ENCODE peak calls at places on chromosomes 4 and X, in eight cellular contexts. G is SK-N-SH, T is GM23248, S is lung, O is heart left ventricle, I is transverse colon, H is testis, M is Caco-2. F is an unnamed sample. For H3K4me1, the result is how much of the 10 kb centered on the place peaks cover.

GRCh38 chr4:12375805-12376204 is 947.1 kb upstream of the HS3ST1 start:
- DNase-seq in S (no peak), T (no peak), M (no peak), H (no peak), G (no peak), I (no peak), O (no peak), F (no peak)

GRCh38 chr4:159142254-159142653 is 39.4 kb downstream of the RAPGEF2 start:
- DNase-seq in I (no peak), G (no peak), H (no peak), M (no peak), O (no peak), T (peak), S (no peak), F (peak)

GRCh38 chr4:768995-769394 is 56.9 kb downstream of the CPLX1 start:
- DNase-seq in O (peak), I (no peak), S (no peak), G (no peak), H (no peak), T (no peak), M (no peak), F (no peak)

GRCh38 chr4:181524455-181524854 is 718.7 kb upstream of the TENM3 start:
- DNase-seq in S (no peak), O (no peak), T (no peak), I (no peak), G (peak), M (no peak), H (no peak), F (no peak)

GRCh38 chr4:17773125-17773698 is 8.2 kb downstream of the FAM184B start:
- DNase-seq in M (no peak), T (no peak), H (no peak), S (no peak), O (no peak), G (no peak), I (no peak), F (no peak)

GRCh38 chrX:101219840-101220191 is 230 bp downstream of the DRP2 start:
- DNase-seq in H (no peak), T (peak), G (peak), I (no peak), M (no peak), S (no peak), O (no peak), F (no peak)

GRCh38 chrX:43277879-43278278 is 378.2 kb upstream of the MAOA start:
- DNase-seq in G (no peak), I (no peak), M (no peak), O (no peak), H (no peak), T (no peak), S (no peak), F (no peak)

GRCh38 chrX:19565605-19566004 is 50.3 kb upstream of the MAP3K15 start:
- DNase-seq in I (no peak), G (no peak), S (no peak), O (no peak), H (no peak), T (no peak), M (no peak), F (no peak)

GRCh38 chr4:146442801-146443200 is 78.9 kb downstream of the SLC10A7 start:
- DNase-seq in S (no peak), M (no peak), I (no peak), O (no peak), H (no peak), G (no peak), T (peak), F (no peak)

GRCh38 chr4:21802406-21802805 is 146.2 kb downstream of the KCNIP4 start:
- DNase-seq in O (no peak), M (no peak), I (no peak), S (no peak), T (peak), G (no peak), H (no peak), F (no peak)

GRCh38 chr4:4492161-4492847 is 49.5 kb downstream of the STX18 start:
- DNase-seq in I (no peak), H (no peak), G (no peak), T (peak), O (no peak), M (no peak), S (no peak), F (no peak)

GRCh38 chrX:153740631-153741222 is 16.1 kb downstream of the ABCD1 start:
- DNase-seq in I (no peak), S (no peak), H (no peak), G (no peak), M (no peak), O (no peak), T (no peak), F (no peak)

GRCh38 chr4:47032405-47033106 is 1.2 kb downstream of the GABRB1 start:
- DNase-seq in G (peak), I (peak), S (peak), O (peak), T (peak), H (peak), M (peak), F (peak)

GRCh38 chrX:18638397-18638796 is 33.5 kb downstream of the RS1 start:
- DNase-seq in T (no peak), O (no peak), H (no peak), I (no peak), G (no peak), M (no peak), S (no peak), F (no peak)

GRCh38 chr4:165540206-165540865 is 161.5 kb downstream of the CPE start:
- DNase-seq in I (no peak), M (no peak), T (no peak), H (peak), G (no peak), O (no peak), S (no peak), F (no peak)

GRCh38 chrX:41846714-41847113 is 76.6 kb downstream of the CASK start:
- DNase-seq in O (no peak), G (no peak), I (no peak), S (no peak), T (no peak), M (no peak), H (no peak), F (no peak)

GRCh38 chr4:182492456-182492855 is 249.3 kb downstream of the TENM3 start:
- DNase-seq in O (no peak), H (no peak), S (no peak), T (peak), M (no peak), G (no peak), I (no peak), F (no peak)

GRCh38 chr4:146981651-146982050 is 36.0 kb upstream of the TTC29 start:
- DNase-seq in M (no peak), H (peak), G (no peak), T (peak), S (no peak), I (no peak), O (no peak), F (no peak)

GRCh38 chr4:177191586-177191985 is 118.1 kb upstream of the NEIL3 start:
- DNase-seq in G (no peak), S (no peak), H (no peak), I (no peak), T (no peak), O (no peak), M (no peak), F (no peak)

GRCh38 chr4:41839945-41840854 is 91.7 kb upstream of the PHOX2B start:
- DNase-seq in M (no peak), H (no peak), I (no peak), T (no peak), G (no peak), O (no peak), S (no peak), F (no peak)

GRCh38 chr4:10457255-10457801 is at the start of gene ZNF518B:
- DNase-seq in H (peak), I (peak), M (no peak), O (peak), G (peak), T (peak), S (peak), F (peak)

GRCh38 chr4:40881851-40882250 is 132.1 kb downstream of the NSUN7 start:
- DNase-seq in H (no peak), M (no peak), O (no peak), T (no peak), I (no peak), S (no peak), G (peak), F (no peak)

GRCh38 chrX:12236156-12236555 is 97.9 kb downstream of the FRMPD4 start:
- DNase-seq in M (no peak), S (no peak), H (no peak), G (no peak), O (no peak), T (no peak), I (no peak), F (no peak)

GRCh38 chr4:175790067-175790466 is 22.0 kb downstream of the GPM6A start:
- DNase-seq in S (no peak), M (no peak), O (no peak), H (no peak), I (no peak), G (no peak), T (no peak), F (no peak)

GRCh38 chr4:14178421-14178820 is 550.9 kb upstream of the BOD1L1 start:
- DNase-seq in S (no peak), G (no peak), T (peak), H (no peak), M (no peak), O (no peak), I (no peak), F (no peak)

GRCh38 chrX:155070975-155071693 is at the start of the genes BRCC3, CMC4 and MTCP1:
- DNase-seq in O (peak), M (peak), S (peak), I (peak), T (peak), G (peak), H (peak), F (peak)

GRCh38 chr4:6333301-6334202 is 63.9 kb downstream of the WFS1 start:
- DNase-seq in O (no peak), I (no peak), T (peak), H (peak), M (peak), S (no peak), G (no peak), F (no peak)

GRCh38 chrX:131907488-131908314 is 115.4 kb upstream of the STK26 start:
- DNase-seq in T (no peak), S (no peak), O (no peak), G (no peak), M (peak), I (no peak), H (no peak), F (no peak)

GRCh38 chr4:112589207-112589606 is 47.5 kb downstream of the ZGRF1 start:
- DNase-seq in I (no peak), T (peak), H (no peak), O (no peak), G (no peak), S (no peak), M (no peak), F (no peak)

GRCh38 chr4:112951362-112951962 is 98.0 kb upstream of the ANK2 start:
- DNase-seq in M (peak), H (no peak), S (no peak), T (peak), I (no peak), G (peak), O (no peak), F (no peak)

GRCh38 chr4:162422312-162422711 is 258.5 kb upstream of the FSTL5 start:
- DNase-seq in T (no peak), S (no peak), I (no peak), H (no peak), G (no peak), M (no peak), O (no peak), F (no peak)

GRCh38 chr4:26459756-26460530 is 30.3 kb downstream of the CCKAR start:
- DNase-seq in G (no peak), T (peak), M (no peak), O (no peak), I (no peak), H (no peak), S (no peak), F (no peak)

DNA sequence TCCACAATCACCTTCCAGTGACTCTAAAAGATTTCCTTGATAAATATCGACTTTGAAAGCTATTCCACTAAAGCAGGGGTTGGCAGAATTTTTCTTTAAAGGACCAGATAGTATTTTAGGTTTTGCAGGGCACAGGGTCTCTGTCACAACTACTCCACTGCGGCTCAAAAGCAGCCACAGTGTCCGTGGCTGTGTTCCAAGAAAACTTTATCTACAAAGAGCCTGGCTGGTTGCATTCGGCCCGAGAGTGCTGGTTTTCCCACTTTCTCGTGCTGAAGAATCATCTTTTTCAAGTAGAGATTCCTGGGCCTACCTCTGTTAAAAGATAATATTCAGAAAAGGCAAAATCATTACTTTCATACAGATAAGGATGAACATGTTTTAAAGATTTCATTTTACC is 55.6 kb downstream of the TSPAN7 start:
- DNase-seq in I (no peak), G (no peak), M (no peak), S (no peak), H (peak), O (no peak), T (no peak), F (peak)
- H3K4me1 ChIP-seq in I (under half), G (under half), M (under half), S (under half), H (under half), O (under half), T (under half), F (under half)

GRCh38 chr4:140057693-140058092 is 96.3 kb downstream of the MAML3 start:
- DNase-seq in O (no peak), G (no peak), S (no peak), H (no peak), T (no peak), I (no peak), M (no peak), F (no peak)

GRCh38 chr4:140059159-140059558 is 94.8 kb downstream of the MAML3 start:
- DNase-seq in H (no peak), I (no peak), S (no peak), M (no peak), T (no peak), O (no peak), G (no peak), F (no peak)

GRCh38 chr4:140061194-140061593 is 92.8 kb downstream of the MAML3 start:
- DNase-seq in G (no peak), T (no peak), H (no peak), S (no peak), O (no peak), I (no peak), M (peak), F (no peak)

GRCh38 chr4:140065393-140065792 is 88.6 kb downstream of the MAML3 start:
- DNase-seq in I (no peak), M (no peak), S (no peak), T (no peak), O (no peak), G (no peak), H (no peak), F (no peak)

GRCh38 chr4:140061883-140062282 is 92.1 kb downstream of the MAML3 start:
- DNase-seq in H (no peak), T (no peak), M (no peak), O (no peak), I (no peak), G (no peak), S (no peak), F (no peak)
- H3K4me1 ChIP-seq in H (under half), T (under half), M (half or more), O (under half), I (under half), G (under half), S (under half), F (under half)

DNA sequence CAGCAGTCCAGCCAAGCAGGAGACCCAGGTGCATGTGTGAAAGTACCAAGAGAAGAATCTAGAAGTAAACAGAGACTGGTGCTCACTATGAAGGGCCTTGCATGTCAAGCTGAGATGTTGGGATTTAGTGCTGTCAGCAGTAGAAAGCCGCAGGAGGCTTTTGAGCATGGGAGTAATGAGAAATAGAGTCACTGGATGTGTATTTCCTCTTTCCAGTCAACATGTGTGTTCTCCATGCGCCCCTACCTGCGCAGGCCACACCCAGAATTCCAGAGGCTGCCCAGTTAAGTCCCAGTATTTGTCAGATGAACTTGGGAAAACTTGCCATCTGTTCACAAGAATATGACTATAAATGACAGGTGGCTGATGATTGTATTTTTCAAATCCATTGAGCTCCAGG is 4.5 kb upstream of the MAMLD1 start:
- DNase-seq in I (no peak), S (no peak), M (no peak), H (no peak), O (no peak), G (no peak), T (no peak), F (no peak)
- H3K4me1 ChIP-seq in I (under half), S (under half), M (under half), H (under half), O (under half), G (under half), T (under half), F (under half)

GRCh38 chrX:115940888-115941332 is 229.6 kb upstream of the AGTR2 start:
- DNase-seq in O (peak), G (peak), H (no peak), T (peak), I (peak), M (peak), S (peak), F (peak)
- H3K4me1 ChIP-seq in O (under half), G (under half), H (under half), T (under half), I (under half), M (under half), S (under half), F (under half)

DNA sequence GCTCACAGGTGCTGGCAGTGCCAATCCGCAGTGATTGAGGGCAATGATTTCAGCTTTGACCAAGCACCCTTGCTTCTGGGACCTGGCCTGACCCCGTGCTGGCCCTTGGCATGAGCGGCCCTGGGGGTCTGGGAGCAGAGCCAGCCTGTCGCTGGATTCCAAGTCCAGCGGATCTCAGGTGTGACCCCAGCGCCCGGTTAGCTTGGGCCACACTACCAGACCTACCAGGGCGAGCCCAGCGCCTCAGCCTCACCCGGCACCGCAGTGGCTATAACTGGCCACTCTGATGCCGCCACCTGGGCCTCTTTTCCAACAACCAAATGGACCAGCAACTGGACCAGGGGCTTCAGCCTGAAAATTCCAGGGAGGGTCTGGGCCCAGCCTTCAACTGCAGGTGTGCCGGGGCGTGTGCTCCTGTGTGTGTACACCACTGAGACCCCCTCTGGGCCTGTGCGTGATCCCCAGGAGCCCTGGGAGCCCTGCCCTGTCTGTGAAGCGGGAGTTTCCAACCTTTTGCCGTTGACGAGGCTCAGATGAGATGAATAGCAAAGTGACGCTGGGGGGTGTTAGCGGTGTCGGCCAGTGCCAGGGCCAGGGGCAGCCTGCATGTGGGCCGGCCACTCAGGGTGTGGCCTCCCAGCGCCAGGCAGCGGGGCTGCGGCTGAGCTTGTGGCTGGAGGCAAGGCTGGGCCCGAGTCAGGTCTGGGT is 658 bp downstream of the SH3TC1 start:
- DNase-seq in I (peak), G (no peak), S (no peak), M (no peak), O (no peak), H (no peak), T (no peak), F (peak)
- H3K4me1 ChIP-seq in I (under half), G (half or more), S (under half), M (under half), O (half or more), H (under half), T (under half), F (half or more)

GRCh38 chr4:7697821-7698220 is 241.8 kb downstream of the AFAP1 start:
- DNase-seq in M (no peak), H (no peak), I (no peak), G (no peak), T (no peak), O (no peak), S (no peak), F (no peak)
- H3K4me1 ChIP-seq in M (under half), H (under half), I (under half), G (under half), T (under half), O (under half), S (under half), F (under half)

GRCh38 chrX:94455782-94456181 is 781.8 kb downstream of the FAM133A start:
- DNase-seq in T (no peak), S (no peak), H (no peak), I (no peak), G (no peak), M (no peak), O (no peak), F (no peak)
- H3K4me1 ChIP-seq in T (under half), S (under half), H (under half), I (under half), G (under half), M (under half), O (under half), F (under half)

DNA sequence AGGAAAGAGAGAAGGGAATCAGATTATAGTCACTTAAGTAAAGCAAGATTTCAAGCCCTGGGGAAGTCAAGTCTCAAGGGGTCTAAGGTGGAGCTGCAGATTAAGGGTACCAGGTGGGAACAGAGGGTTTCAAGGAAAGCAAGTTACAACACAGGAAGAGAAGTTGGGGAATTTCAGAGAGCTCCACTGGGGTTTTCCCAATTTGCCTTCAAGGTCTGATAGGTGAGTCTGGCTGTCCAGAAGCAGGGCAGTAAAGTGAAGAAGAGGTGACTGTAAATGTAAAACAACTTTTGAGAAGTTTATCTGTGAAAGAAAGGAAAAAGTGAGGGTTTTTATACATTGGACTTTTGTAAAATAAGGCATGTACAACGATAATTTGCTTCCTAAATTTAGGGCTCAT is 37.1 kb upstream of the TRPC3 start:
- DNase-seq in O (no peak), S (no peak), M (no peak), G (no peak), I (no peak), H (no peak), T (no peak), F (no peak)
- H3K4me1 ChIP-seq in O (under half), S (under half), M (under half), G (under half), I (under half), H (under half), T (under half), F (under half)

F was measured in body of pancreas.